ENCODE peak calls at places on chromosomes 11 and 22, in four cellular contexts. I, A, F and Y are unnamed samples.
A peak's percentile ranks its signal among the peaks of the same experiment; 100 is the strongest.

GRCh38 chr11:123188508-123189165 is 6.4 kb downstream of the CLMP start:
- DNase-seq in I (no peak), A (no peak), F (no peak), Y (no peak)

GRCh38 chr11:13183094-13183825 is 94.3 kb upstream of the BMAL1 start:
- DNase-seq in I (no peak), A (no peak), F (no peak), Y (no peak)

GRCh38 chr11:114705280-114706024 is 27.1 kb downstream of the NXPE2 start:
- DNase-seq in I (peak; percentile 62), A (peak; percentile 17), F (no peak), Y (no peak)

GRCh38 chr11:8325905-8326304 is 62.2 kb upstream of the LMO1 start:
- DNase-seq in I (no peak), A (no peak), F (no peak), Y (no peak)

GRCh38 chr11:72584293-72584921 is 89.8 kb downstream of the PDE2A start:
- DNase-seq in I (peak; percentile 74), A (peak; percentile 27), F (no peak), Y (no peak)

GRCh38 chr11:22711880-22712279 is 45.5 kb downstream of the GAS2 start:
- DNase-seq in A (no peak), F (no peak), I (no peak), Y (no peak)

GRCh38 chr11:125167292-125167953 is 2.9 kb downstream of the PKNOX2 start:
- DNase-seq in I (no peak), A (no peak), F (no peak), Y (no peak)

GRCh38 chr11:36478700-36479329 is 31.3 kb downstream of the TRAF6 start:
- DNase-seq in I (no peak), A (no peak), F (no peak), Y (no peak)

GRCh38 chr22:38872831-38873248 is 824 bp upstream of the CBX6 start:
- DNase-seq in I (peak; percentile 82), F (no peak), A (no peak), Y (peak; percentile 80)

GRCh38 chr22:22820626-22821025 is 67.0 kb upstream of the IGLL5 start:
- DNase-seq in I (no peak), F (no peak), A (no peak), Y (no peak)

GRCh38 chr22:38973289-38974169 is 8.6 kb upstream of the APOBEC3B start:
- DNase-seq in F (no peak), A (no peak), I (no peak), Y (no peak)

GRCh38 chr11:119169272-119169719 is 771 bp downstream of the NLRX1 start:
- DNase-seq in I (no peak), A (no peak), F (no peak), Y (peak; percentile 84)

GRCh38 chr11:120413480-120413879 is 77.3 kb downstream of the ARHGEF12 start:
- DNase-seq in A (no peak), F (no peak), I (no peak), Y (no peak)

GRCh38 chr11:128451651-128452470 is 135.5 kb downstream of the ETS1 start:
- DNase-seq in F (no peak), A (peak; percentile 73), I (no peak), Y (peak; percentile 86)

GRCh38 chr11:3823303-3823702 is 14.9 kb downstream of the PGAP2 start:
- DNase-seq in I (no peak), A (no peak), F (no peak), Y (no peak)

GRCh38 chr11:35003658-35004057 is 87.2 kb downstream of the PDHX start:
- DNase-seq in I (no peak), F (no peak), A (no peak), Y (no peak)

GRCh38 chr22:38862375-38863329 is 9.4 kb downstream of the CBX6 start:
- DNase-seq in I (no peak), F (no peak), A (no peak), Y (no peak)

GRCh38 chr22:37418627-37419369 is 8.5 kb downstream of the ELFN2 start:
- DNase-seq in F (no peak), A (no peak), I (no peak), Y (no peak)

GRCh38 chr11:69657911-69658605 is 17.1 kb downstream of the LTO1 start:
- DNase-seq in A (no peak), F (no peak), I (no peak), Y (no peak)

GRCh38 chr11:116162541-116163230 is 610.1 kb downstream of the BUD13 start:
- DNase-seq in I (no peak), F (no peak), A (no peak), Y (peak; percentile 47)

GRCh38 chr11:10302744-10303557 is 1.9 kb upstream of the ADM start:
- DNase-seq in I (peak; percentile 93), F (no peak), A (peak; percentile 84), Y (peak; percentile 87)

GRCh38 chr22:23478175-23478574 is 101.9 kb downstream of the IGLL1 start:
- DNase-seq in A (no peak), I (no peak), F (no peak), Y (no peak)

GRCh38 chr11:107996025-107996776 is 12.5 kb upstream of the CUL5 start:
- DNase-seq in F (no peak), I (no peak), A (no peak), Y (no peak)

GRCh38 chr11:123438191-123438627 is 8.1 kb downstream of the GRAMD1B start:
- DNase-seq in I (no peak), A (no peak), F (no peak), Y (no peak)

GRCh38 chr11:14578551-14578956 is 58.4 kb upstream of the PSMA1 start:
- DNase-seq in I (no peak), A (no peak), F (no peak), Y (no peak)

GRCh38 chr22:19764636-19765476 is 4.3 kb downstream of the TBX1 start:
- DNase-seq in A (no peak), I (no peak), F (no peak), Y (no peak)

GRCh38 chr11:19968860-19969259 is 191.4 kb downstream of the DBX1 start:
- DNase-seq in A (no peak), I (no peak), F (no peak), Y (no peak)

GRCh38 chr22:30747493-30747892 is 52.8 kb downstream of the OSBP2 start:
- DNase-seq in I (no peak), F (no peak), A (no peak), Y (no peak)

GRCh38 chr11:33713914-33714398 is 13.3 kb upstream of the C11orf91 start:
- DNase-seq in I (no peak), F (no peak), A (no peak), Y (no peak)

GRCh38 chr11:33718441-33718840 is 17.8 kb downstream of the CD59 start:
- DNase-seq in A (no peak), F (no peak), I (no peak), Y (no peak)

GRCh38 chr11:33713162-33713913 is 12.7 kb upstream of the C11orf91 start:
- DNase-seq in F (no peak), A (no peak), I (no peak), Y (no peak)

GRCh38 chr11:33719587-33719986 is 16.6 kb downstream of the CD59 start:
- DNase-seq in I (no peak), A (no peak), F (no peak), Y (no peak)

GRCh38 chr11:33716236-33716635 is 15.6 kb upstream of the C11orf91 start:
- DNase-seq in F (peak; percentile 73), A (no peak), I (no peak), Y (no peak)
- TF ChIP-seq CTCF in F (peak; percentile 40), A (peak; percentile 15), I (no peak), Y (no peak)

GRCh38 chr11:78025378-78025777 is 2.3 kb upstream of the KCTD14 start:
- DNase-seq in I (no peak), A (no peak), F (no peak), Y (no peak)

GRCh38 chr11:78022397-78023396 is at the start of gene KCTD14:
- DNase-seq in I (no peak), A (no peak), F (no peak), Y (no peak)

GRCh38 chr11:78020248-78020647 is 2.8 kb downstream of the KCTD14 start:
- DNase-seq in A (no peak), F (no peak), I (no peak), Y (no peak)

GRCh38 chr11:78019808-78020207 is 3.3 kb downstream of the KCTD14 start:
- DNase-seq in I (no peak), A (no peak), F (no peak), Y (no peak)

DNA sequence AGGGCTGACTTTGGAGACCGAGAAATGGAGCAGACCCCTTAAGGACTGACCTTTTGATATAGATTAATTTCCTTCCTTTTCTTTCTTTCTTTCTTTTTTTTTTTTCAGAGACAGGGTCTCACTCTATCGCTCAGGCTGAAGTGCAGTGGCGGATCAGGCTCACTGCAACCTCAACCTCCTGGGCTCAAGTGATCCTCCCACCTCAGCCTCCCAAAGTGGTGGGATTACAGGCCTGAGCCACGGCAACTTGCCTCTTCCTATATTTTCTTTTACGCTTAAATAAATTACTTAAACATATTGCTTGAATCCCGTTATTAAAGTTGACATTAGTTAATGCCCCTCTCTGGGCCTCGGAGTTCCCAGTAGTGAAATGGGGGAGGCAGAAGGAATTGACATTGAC is 350 bp upstream of the KCTD14 start:
- DNase-seq in A (no peak), I (no peak), F (no peak), Y (no peak)
- H3K4me3 ChIP-seq in A (peak overlapping the region; percentile 38), I (peak overlapping the region; percentile 62), F (peak overlapping the region; percentile 41), Y (peak overlapping the region; percentile 74)

GRCh38 chr11:135033545-135033944 is 621.5 kb upstream of the B3GAT1 start:
- DNase-seq in I (no peak), F (no peak), A (no peak), Y (no peak)
- TF ChIP-seq CTCF in I (no peak), F (no peak), A (no peak), Y (no peak)

GRCh38 chr22:24494182-24494534 is 974 bp upstream of the UPB1 start:
- DNase-seq in A (no peak), I (no peak), F (no peak), Y (no peak)
- H3K4me3 ChIP-seq in A (no peak overlapping the region), I (peak overlapping the region; percentile 33), F (no peak overlapping the region), Y (peak overlapping the region; percentile 63)

DNA sequence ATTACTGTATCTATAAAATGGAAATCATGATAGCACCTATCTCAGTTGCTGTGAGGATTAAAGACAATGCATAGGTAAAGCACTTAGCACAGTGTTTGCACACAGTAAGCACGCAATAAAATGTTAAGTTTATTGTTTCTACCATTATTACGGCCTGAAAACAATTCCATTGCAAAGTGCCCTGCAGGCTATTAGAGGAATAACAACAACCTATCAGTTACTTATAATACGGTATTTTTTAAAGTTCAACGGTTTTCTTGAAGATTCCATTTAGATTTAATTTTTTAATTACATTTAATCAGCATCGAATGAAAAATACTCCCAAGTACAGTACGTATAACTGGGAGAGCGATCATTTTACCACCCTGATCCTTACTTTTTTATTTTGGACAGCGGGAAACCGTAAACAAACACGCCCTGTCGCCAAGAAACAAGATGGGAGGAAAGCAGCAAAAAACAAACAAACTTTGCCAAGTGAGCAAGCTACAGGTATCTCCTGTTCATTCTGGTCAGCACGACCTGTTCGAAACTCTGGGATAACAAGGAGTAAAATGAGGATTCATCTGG is 892 bp downstream of the SLC36A4 start:
- DNase-seq in I (no peak), A (no peak), F (no peak), Y (no peak)
- TF ChIP-seq CTCF in I (no peak), A (peak; percentile 38), F (peak; percentile 44), Y (peak; percentile 24)

GRCh38 chr11:109000531-109000930 is 335.7 kb downstream of the DDX10 start:
- DNase-seq in I (no peak), A (no peak), F (no peak), Y (no peak)

GRCh38 chr11:109001585-109001984 is 336.7 kb downstream of the DDX10 start:
- DNase-seq in F (no peak), A (no peak), I (no peak), Y (no peak)

GRCh38 chr11:108994887-108995286 is 330.0 kb downstream of the DDX10 start:
- DNase-seq in A (no peak), I (no peak), F (no peak), Y (no peak)

GRCh38 chr11:108997826-108998225 is 333.0 kb downstream of the DDX10 start:
- DNase-seq in A (no peak), F (no peak), I (no peak), Y (no peak)
- H3K4me3 ChIP-seq in A (no peak overlapping the region), F (no peak overlapping the region), I (no peak overlapping the region), Y (no peak overlapping the region)